ENCODE peak calls at places on chromosomes 4 and X, in ten cellular contexts. K is heart left ventricle, F is fibroblast of the aortic adventitia, T is MCF 10A, I is WTC11, L is IMR-90, M is stomach, E is brain microvascular endothelial cell, P is GM13976, N is tibial nerve. U is an unnamed sample.

GRCh38 chrX:42536286-42536685 is 241.7 kb downstream of the PPP1R2C start:
- DNase-seq in L (no peak), N (no peak), M (no peak), F (no peak), I (no peak), T (no peak), K (no peak), E (no peak), P (no peak), U (no peak)

GRCh38 chrX:139864613-139865012 is 68.2 kb downstream of the ATP11C start:
- DNase-seq in F (no peak), N (no peak), M (no peak), T (no peak), E (no peak), L (no peak), P (no peak), K (no peak), I (no peak), U (no peak)

GRCh38 chr4:106676173-106676921 is 307.8 kb upstream of the GIMD1 start:
- DNase-seq in K (no peak), P (no peak), E (no peak), T (peak; percentile 81), L (no peak), N (no peak), M (no peak), F (no peak), I (no peak), U (no peak)

GRCh38 chrX:323721-324628 is 5.4 kb upstream of the GTPBP6 start:
- DNase-seq in N (no peak), T (peak; percentile 64), K (peak; percentile 47), I (peak; percentile 76), F (peak; percentile 63), P (no peak), E (peak; percentile 48), L (peak; percentile 58), M (peak; percentile 60), U (peak; percentile 81)

GRCh38 chrX:38636949-38637819 is 75.8 kb downstream of the TSPAN7 start:
- DNase-seq in M (peak; percentile 34), K (peak; percentile 26), T (no peak), F (no peak), L (no peak), E (no peak), I (no peak), P (no peak), N (no peak), U (no peak)

GRCh38 chr4:151117371-151117962 is 18.0 kb downstream of the RPS3A start:
- DNase-seq in F (peak; percentile 77), M (peak; percentile 59), T (peak; percentile 68), E (peak; percentile 71), I (peak; percentile 65), L (peak; percentile 69), K (no peak), P (peak; percentile 78), N (peak; percentile 89), U (peak; percentile 66)

GRCh38 chr4:20284990-20285389 is 33.3 kb downstream of the SLIT2 start:
- DNase-seq in I (no peak), T (no peak), F (peak; percentile 72), M (no peak), E (peak; percentile 85), P (no peak), L (peak; percentile 77), K (no peak), N (no peak), U (no peak)

GRCh38 chr4:7890635-7891393 is 48.8 kb downstream of the AFAP1 start:
- DNase-seq in E (no peak), K (no peak), F (peak; percentile 71), I (no peak), P (no peak), N (no peak), M (no peak), T (peak; percentile 82), L (peak; percentile 92), U (no peak)

DNA sequence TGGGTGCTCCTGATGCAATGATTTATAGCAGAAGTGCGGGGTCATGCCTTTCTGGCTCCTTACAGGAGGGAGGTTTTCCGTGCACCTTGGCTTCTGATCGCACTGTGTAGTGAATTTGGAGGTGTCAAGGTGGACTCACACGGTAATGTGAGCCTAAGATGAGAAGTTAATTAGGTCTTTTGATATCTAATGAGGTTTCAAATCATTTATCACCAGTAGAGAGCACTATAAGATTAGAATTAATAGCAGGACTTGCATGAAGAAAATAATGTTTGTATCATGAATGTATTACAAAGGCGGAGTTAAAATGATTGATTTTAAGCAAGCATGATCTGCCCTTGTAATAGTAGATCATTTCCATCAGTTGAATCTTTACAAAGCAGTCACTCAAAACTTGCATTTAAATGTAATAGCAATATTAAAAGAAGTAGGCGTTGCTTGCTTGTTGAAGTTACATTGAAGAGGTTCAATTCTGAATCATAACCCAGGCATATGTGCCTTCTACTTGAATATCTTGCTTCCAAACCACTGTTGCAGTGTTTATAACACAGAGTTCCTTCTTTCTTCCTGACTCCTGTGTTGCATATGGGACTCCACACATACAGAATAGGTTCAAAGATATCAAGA is 152.1 kb downstream of the FMR1NB start:
- DNase-seq in N (no peak), M (no peak), I (no peak), L (no peak), T (peak; percentile 22), E (no peak), K (no peak), P (no peak), F (peak; percentile 11), U (no peak)
- TF ChIP-seq CTCF in N (no peak), M (no peak), I (no peak), L (no peak), T (no peak), E (no peak), K (no peak), P (no peak), F (no peak), U (no peak)

GRCh38 chrX:132676561-132677186 is 187.8 kb upstream of the MBNL3 start:
- DNase-seq in K (no peak), F (no peak), N (no peak), E (no peak), T (peak; percentile 8), I (no peak), P (no peak), M (no peak), L (no peak), U (no peak)

GRCh38 chrX:132671229-132671641 is 182.4 kb upstream of the MBNL3 start:
- DNase-seq in K (no peak), E (peak; percentile 2), F (no peak), M (no peak), I (peak; percentile 16), L (peak; percentile 4), N (no peak), P (no peak), T (no peak), U (no peak)

GRCh38 chrX:132677233-132677716 is 188.4 kb upstream of the MBNL3 start:
- DNase-seq in L (no peak), P (no peak), I (no peak), E (no peak), T (no peak), F (no peak), M (no peak), N (no peak), K (no peak), U (no peak)

DNA sequence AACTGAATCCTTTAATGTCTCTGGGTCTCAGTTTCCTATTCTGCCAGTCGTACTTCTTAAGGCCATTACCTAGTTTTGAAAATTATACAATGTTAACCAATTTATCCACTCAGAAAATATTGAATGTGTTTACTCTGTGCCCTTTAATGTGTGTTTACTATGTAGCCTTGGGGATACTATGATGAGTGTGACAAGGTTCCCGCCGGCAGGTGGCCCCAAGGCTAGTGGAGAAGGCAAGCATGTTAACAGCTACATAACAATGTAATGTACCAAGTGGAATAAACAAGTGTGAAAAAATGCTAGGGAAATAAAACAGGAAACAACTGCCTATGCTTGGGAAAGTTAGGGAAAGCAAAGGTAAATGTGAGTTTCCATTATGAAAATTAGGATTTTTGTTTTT is 187.3 kb upstream of the MBNL3 start:
- DNase-seq in T (no peak), L (no peak), M (no peak), K (no peak), E (no peak), I (peak; percentile 17), P (no peak), N (no peak), F (no peak), U (no peak)
- TF ChIP-seq CTCF in T (no peak), L (no peak), M (no peak), K (no peak), E (no peak), I (no peak), P (no peak), N (no peak), F (no peak), U (no peak)

DNA sequence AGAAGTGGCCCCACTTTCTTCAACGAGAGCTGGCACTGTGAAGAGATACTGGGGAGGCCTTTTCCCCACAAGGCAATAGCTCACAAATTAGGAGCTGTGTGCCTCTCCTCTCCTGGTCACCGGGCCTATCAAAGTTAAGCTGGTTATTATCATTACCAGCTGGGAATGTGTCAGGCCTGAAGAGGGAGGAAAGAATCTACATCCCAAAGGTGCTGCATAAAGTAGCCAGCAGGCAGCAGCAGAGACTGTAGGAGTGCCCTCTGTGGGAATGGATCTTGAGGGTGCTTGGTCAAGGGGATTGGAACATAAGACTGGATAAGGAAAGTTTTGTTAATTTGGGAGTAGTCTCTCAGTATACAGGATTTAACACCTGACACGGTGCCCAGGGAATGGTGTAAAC is 9.1 kb upstream of the TMPRSS11D start:
- DNase-seq in M (no peak), E (no peak), F (no peak), N (no peak), T (no peak), P (no peak), L (no peak), K (no peak), I (peak; percentile 26), U (no peak)
- TF ChIP-seq CTCF in M (peak; percentile 21), E (peak; percentile 41), F (peak; percentile 10), N (no peak), T (no peak), P (no peak), L (no peak), K (no peak), I (no peak), U (no peak)

DNA sequence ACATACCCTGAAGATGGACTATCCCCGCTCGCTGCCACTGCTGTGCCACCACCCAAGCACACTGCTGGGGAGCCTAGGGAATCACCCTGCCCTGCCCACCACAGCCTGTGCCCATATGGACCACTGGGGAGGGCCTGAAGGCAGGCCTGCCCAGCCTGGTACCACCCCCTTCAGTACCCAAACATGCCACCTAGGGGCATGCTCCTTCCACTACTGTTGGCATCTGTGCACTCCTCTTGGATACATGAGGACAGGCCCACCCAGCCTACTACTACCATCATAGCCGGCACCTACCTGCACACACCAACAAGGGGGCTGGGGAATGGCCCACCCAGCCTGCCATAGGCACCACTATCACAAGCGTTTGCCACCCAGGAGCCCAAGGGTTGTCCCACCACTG is 30.1 kb upstream of the PRDX4 start:
- DNase-seq in I (no peak), T (no peak), M (no peak), E (no peak), F (no peak), K (no peak), N (no peak), L (no peak), P (peak; percentile 25), U (no peak)
- TF ChIP-seq CTCF in I (no peak), T (no peak), M (no peak), E (no peak), F (no peak), K (no peak), N (no peak), L (peak; percentile 6), P (peak; percentile 40), U (no peak)

GRCh38 chrX:147550217-147550616 is 361.5 kb upstream of the FMR1 start:
- DNase-seq in L (no peak), T (peak; percentile 59), F (no peak), P (no peak), E (no peak), I (no peak), K (no peak), N (no peak), M (no peak), U (peak; percentile 53)
- TF ChIP-seq CTCF in L (no peak), T (peak; percentile 37), F (no peak), P (no peak), E (no peak), I (no peak), K (peak; percentile 26), N (no peak), M (no peak), U (peak; percentile 61)